ENCODE peak calls at places on chromosomes 11 and 22, in six cellular contexts. E is IMR-90, F is GM23338, W is neuronal stem cell, Y is mesenchymal stem cell, B is Karpas-422. H is an unnamed sample.

GRCh38 chr11:3926458-3927095 is 71.1 kb downstream of the STIM1 start:
- DNase-seq in W (no peak), B (no peak), E (peak; percentile 23), F (no peak), Y (no peak), H (no peak)

GRCh38 chr11:72712168-72712721 is 38.0 kb upstream of the PDE2A start:
- DNase-seq in Y (peak; percentile 18), W (no peak), E (no peak), F (no peak), B (no peak), H (peak; percentile 56)

GRCh38 chr11:19919050-19919561 is 206.5 kb downstream of the NAV2 start:
- DNase-seq in F (no peak), E (peak; percentile 98), W (no peak), B (no peak), Y (peak; percentile 89), H (no peak)

GRCh38 chr11:8917157-8917820 is 6.3 kb downstream of the AKIP1 start:
- DNase-seq in E (peak; percentile 93), Y (peak; percentile 77), F (peak; percentile 77), B (no peak), W (peak; percentile 57), H (peak; percentile 79)

GRCh38 chr11:8698917-8699441 is 16.4 kb downstream of the RPL27A start:
- DNase-seq in F (peak; percentile 90), E (no peak), Y (no peak), W (no peak), B (no peak), H (peak; percentile 35)

GRCh38 chr22:27107005-27107404 is 449.6 kb downstream of the MIAT start:
- DNase-seq in Y (no peak), F (no peak), W (no peak), E (no peak), B (no peak), H (no peak)

GRCh38 chr11:108307751-108308150 is 84.9 kb downstream of the ATM start:
- DNase-seq in B (no peak), F (no peak), Y (no peak), E (no peak), W (no peak), H (no peak)

GRCh38 chr22:43160497-43161126 is 9.3 kb downstream of the TSPO start:
- DNase-seq in Y (no peak), E (no peak), F (no peak), B (no peak), W (no peak), H (no peak)

GRCh38 chr22:35053060-35053835 is 12.7 kb upstream of the ISX start:
- DNase-seq in F (no peak), W (no peak), E (no peak), Y (no peak), B (no peak), H (no peak)

GRCh38 chr11:2940166-2940929 is 11.1 kb upstream of the PHLDA2 start:
- DNase-seq in F (peak; percentile 37), B (no peak), Y (peak; percentile 47), W (no peak), E (no peak), H (no peak)

GRCh38 chr22:37032535-37033460 is 13.3 kb downstream of the MPST start:
- DNase-seq in B (no peak), Y (peak; percentile 63), F (peak; percentile 54), E (peak; percentile 37), W (no peak), H (no peak)

GRCh38 chr11:33722579-33723234 is 13.5 kb downstream of the CD59 start:
- DNase-seq in B (no peak), Y (peak; percentile 89), W (no peak), E (peak; percentile 80), F (no peak), H (no peak)

DNA sequence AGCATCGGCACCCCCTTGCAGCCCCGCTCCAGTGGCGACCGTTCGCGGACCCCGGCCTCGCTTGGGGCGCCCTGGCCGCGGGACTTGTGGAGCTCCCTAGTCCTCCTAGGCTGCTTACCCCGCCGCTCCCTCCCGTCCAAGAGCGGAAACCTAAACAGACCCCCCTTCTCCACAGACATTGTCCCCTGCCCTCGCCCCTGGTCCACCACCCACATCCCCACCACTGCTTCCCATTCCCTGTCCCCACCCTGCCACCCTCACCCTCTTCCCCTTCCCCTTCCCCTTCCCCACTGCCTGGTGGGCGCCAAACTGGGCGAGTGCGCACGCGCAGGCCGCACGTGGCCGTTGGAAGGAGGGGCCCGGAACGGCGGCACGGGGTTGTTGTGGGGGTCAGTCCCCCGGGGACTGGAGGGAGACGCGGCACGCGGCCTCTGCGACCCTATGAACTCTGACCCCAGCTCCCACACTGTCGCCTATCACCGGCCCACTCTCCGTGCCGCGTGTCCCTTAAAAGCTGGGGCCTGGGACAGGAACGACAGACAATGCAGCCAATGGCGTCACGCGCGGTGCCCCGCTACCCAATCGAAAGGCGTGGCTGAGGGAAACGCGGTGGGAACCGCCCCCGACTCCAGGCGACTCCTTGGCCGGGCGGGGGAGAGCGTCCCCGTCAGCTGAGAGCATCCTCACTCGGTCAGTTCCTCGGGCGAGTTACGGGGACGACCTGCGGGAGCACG is at the start of gene SNX32:
- DNase-seq in Y (peak; percentile 93), B (no peak), E (peak; percentile 90), F (peak; percentile 98), W (peak; percentile 93), H (peak; percentile 97)
- H3K4me3 ChIP-seq in Y (peak within 1 kb of the TSS; percentile 84), B (no peak within 1 kb of the TSS), E (peak within 1 kb of the TSS; percentile 57), F (peak within 1 kb of the TSS; percentile 76), W (peak within 1 kb of the TSS; percentile 52), H (peak within 1 kb of the TSS; percentile 51)

GRCh38 chr11:358129-358805 is 11.0 kb upstream of the B4GALNT4 start:
- DNase-seq in E (no peak), W (no peak), Y (no peak), B (no peak), F (no peak), H (no peak)
- H2AFZ ChIP-seq in E (no peak overlapping the region), W (peak overlapping the region; percentile 59), Y (no peak overlapping the region), B (no peak overlapping the region), F (no peak overlapping the region), H (no peak overlapping the region)

GRCh38 chr11:35970445-35970844 is 26.6 kb downstream of the LDLRAD3 start:
- DNase-seq in Y (no peak), B (no peak), E (no peak), W (no peak), F (no peak), H (no peak)

GRCh38 chr11:35968386-35969088 is 24.7 kb downstream of the LDLRAD3 start:
- DNase-seq in F (no peak), W (no peak), Y (peak; percentile 37), B (no peak), E (peak; percentile 33), H (no peak)

GRCh38 chr11:35967042-35967441 is 23.2 kb downstream of the LDLRAD3 start:
- DNase-seq in E (no peak), F (no peak), B (no peak), Y (no peak), W (no peak), H (no peak)

GRCh38 chr11:35971841-35972422 is 28.1 kb downstream of the LDLRAD3 start:
- DNase-seq in W (no peak), E (no peak), B (no peak), Y (no peak), F (no peak), H (no peak)

GRCh38 chr11:35969089-35970046 is 25.5 kb downstream of the LDLRAD3 start:
- DNase-seq in B (no peak), W (no peak), Y (peak; percentile 49), F (no peak), E (peak; percentile 27), H (no peak)
- H3K4me2 ChIP-seq in B (no peak overlapping the region), W (no peak overlapping the region), Y (no peak overlapping the region), F (no peak overlapping the region), E (no peak overlapping the region), H (no peak overlapping the region)

GRCh38 chr11:64499261-64500004 is 91.6 kb upstream of the SLC22A12 start:
- DNase-seq in B (peak; percentile 16), W (no peak), F (no peak), Y (no peak), E (no peak), H (no peak)
- H3K4me3 ChIP-seq in B (no peak overlapping the region), W (no peak overlapping the region), F (no peak overlapping the region), Y (no peak overlapping the region), E (no peak overlapping the region), H (no peak overlapping the region)

GRCh38 chr11:117808768-117809167 is 11.8 kb upstream of the DSCAML1 start:
- DNase-seq in F (no peak), B (no peak), E (no peak), W (no peak), Y (no peak), H (no peak)

GRCh38 chr11:117807482-117808272 is 10.7 kb upstream of the DSCAML1 start:
- DNase-seq in F (peak; percentile 84), B (peak; percentile 76), W (peak; percentile 60), E (peak; percentile 51), Y (peak; percentile 65), H (peak; percentile 81)

GRCh38 chr11:117805048-117805447 is 8.0 kb upstream of the DSCAML1 start:
- DNase-seq in W (no peak), Y (no peak), E (no peak), B (no peak), F (no peak), H (no peak)

GRCh38 chr11:117806906-117807305 is 9.9 kb upstream of the DSCAML1 start:
- DNase-seq in W (no peak), B (no peak), Y (no peak), E (no peak), F (no peak), H (no peak)

GRCh38 chr11:117809236-117810055 is 12.4 kb upstream of the DSCAML1 start:
- DNase-seq in E (peak; percentile 8), F (peak; percentile 83), Y (peak; percentile 57), W (peak; percentile 56), B (no peak), H (peak; percentile 87)
- H2AFZ ChIP-seq in E (peak overlapping the region; percentile 51), F (peak overlapping the region; percentile 43), Y (peak overlapping the region; percentile 18), W (no peak overlapping the region), B (no peak overlapping the region), H (no peak overlapping the region)

GRCh38 chr11:45102361-45102809 is 44.1 kb upstream of the PRDM11 start:
- DNase-seq in E (no peak), W (no peak), B (no peak), Y (peak; percentile 47), F (no peak), H (no peak)
- H3K4me2 ChIP-seq in E (no peak overlapping the region), W (no peak overlapping the region), B (no peak overlapping the region), Y (no peak overlapping the region), F (no peak overlapping the region), H (no peak overlapping the region)